ENCODE peak calls at places on chromosomes 16 and 17, in nine cellular contexts. U is AG10803, T is keratinocyte, D is nephron progenitor cell, P is AG04449, Q is left ventricle myocardium inferior, A is hepatocyte, J is SK-N-SH, W is D721Med. G is an unnamed sample.

GRCh38 chr16:3590736-3591435 is 13.7 kb upstream of the NLRC3 start:
- DNase-seq in P (no peak), W (no peak), J (no peak), D (no peak), U (no peak), T (no peak), Q (no peak), A (no peak), G (no peak)

GRCh38 chr17:82107341-82107860 is 9.4 kb upstream of the FASN start:
- DNase-seq in Q (peak; percentile 12), D (no peak), U (no peak), T (no peak), J (peak; percentile 74), A (peak; percentile 24), P (no peak), W (no peak), G (no peak)

GRCh38 chr16:80936410-80936809 is 70.3 kb downstream of the CMC2 start:
- DNase-seq in T (no peak), W (no peak), U (peak; percentile 76), Q (no peak), A (no peak), P (peak; percentile 53), D (no peak), J (no peak), G (no peak)

GRCh38 chr16:67163903-67164558 is 514 bp upstream of the HSF4 start:
- DNase-seq in U (no peak), A (no peak), P (no peak), D (no peak), T (no peak), W (no peak), Q (no peak), J (peak; percentile 77), G (no peak)

GRCh38 chr16:24069036-24069590 is 187.0 kb upstream of the CACNG3 start:
- DNase-seq in T (no peak), Q (no peak), U (no peak), W (no peak), D (no peak), A (no peak), P (no peak), J (peak; percentile 56), G (no peak)

GRCh38 chr17:62565817-62566216 is 61.7 kb upstream of the MRC2 start:
- DNase-seq in U (peak; percentile 74), D (no peak), J (no peak), P (peak; percentile 44), A (no peak), W (no peak), Q (no peak), T (peak; percentile 28), G (no peak)

GRCh38 chr17:5888811-5889210 is 181.4 kb upstream of the WSCD1 start:
- DNase-seq in Q (no peak), W (no peak), T (no peak), D (no peak), U (no peak), A (no peak), P (no peak), J (no peak), G (no peak)

GRCh38 chr17:65627892-65628622 is 66.6 kb upstream of the AXIN2 start:
- DNase-seq in U (peak; percentile 46), P (no peak), Q (no peak), W (no peak), A (peak; percentile 81), T (no peak), D (peak; percentile 26), J (no peak), G (peak; percentile 16)

GRCh38 chr16:7605812-7606211 is 273.2 kb downstream of the RBFOX1 start:
- DNase-seq in W (no peak), T (no peak), U (no peak), D (no peak), A (no peak), J (no peak), P (no peak), Q (no peak), G (no peak)

GRCh38 chr17:40499551-40500189 is 1.8 kb downstream of the TNS4 start:
- DNase-seq in T (no peak), U (peak; percentile 66), D (peak; percentile 75), J (peak; percentile 84), P (no peak), Q (peak; percentile 89), A (peak; percentile 87), W (no peak), G (no peak)
- TF ChIP-seq CTCF in T (no peak), U (no peak), D (no peak), J (no peak), P (no peak), Q (no peak), A (no peak), W (no peak), G (peak; percentile 2)

GRCh38 chr17:32267690-32268205 is 2.1 kb downstream of the RHBDL3 start:
- DNase-seq in J (no peak), A (no peak), T (no peak), W (no peak), D (peak; percentile 42), Q (no peak), U (no peak), P (no peak), G (no peak)

GRCh38 chr17:32264823-32265191 is 825 bp upstream of the RHBDL3 start:
- DNase-seq in D (no peak), U (no peak), Q (no peak), T (no peak), W (no peak), J (no peak), A (no peak), P (no peak), G (no peak)

GRCh38 chr17:32265896-32266388 is 310 bp downstream of the RHBDL3 start:
- DNase-seq in P (no peak), D (no peak), Q (no peak), A (no peak), J (no peak), T (no peak), W (no peak), U (no peak), G (no peak)

GRCh38 chr17:32265192-32265895 is at the start of gene RHBDL3:
- DNase-seq in W (peak; percentile 71), A (no peak), J (peak; percentile 89), P (no peak), T (no peak), Q (peak; percentile 43), D (peak; percentile 67), U (no peak), G (no peak)

DNA sequence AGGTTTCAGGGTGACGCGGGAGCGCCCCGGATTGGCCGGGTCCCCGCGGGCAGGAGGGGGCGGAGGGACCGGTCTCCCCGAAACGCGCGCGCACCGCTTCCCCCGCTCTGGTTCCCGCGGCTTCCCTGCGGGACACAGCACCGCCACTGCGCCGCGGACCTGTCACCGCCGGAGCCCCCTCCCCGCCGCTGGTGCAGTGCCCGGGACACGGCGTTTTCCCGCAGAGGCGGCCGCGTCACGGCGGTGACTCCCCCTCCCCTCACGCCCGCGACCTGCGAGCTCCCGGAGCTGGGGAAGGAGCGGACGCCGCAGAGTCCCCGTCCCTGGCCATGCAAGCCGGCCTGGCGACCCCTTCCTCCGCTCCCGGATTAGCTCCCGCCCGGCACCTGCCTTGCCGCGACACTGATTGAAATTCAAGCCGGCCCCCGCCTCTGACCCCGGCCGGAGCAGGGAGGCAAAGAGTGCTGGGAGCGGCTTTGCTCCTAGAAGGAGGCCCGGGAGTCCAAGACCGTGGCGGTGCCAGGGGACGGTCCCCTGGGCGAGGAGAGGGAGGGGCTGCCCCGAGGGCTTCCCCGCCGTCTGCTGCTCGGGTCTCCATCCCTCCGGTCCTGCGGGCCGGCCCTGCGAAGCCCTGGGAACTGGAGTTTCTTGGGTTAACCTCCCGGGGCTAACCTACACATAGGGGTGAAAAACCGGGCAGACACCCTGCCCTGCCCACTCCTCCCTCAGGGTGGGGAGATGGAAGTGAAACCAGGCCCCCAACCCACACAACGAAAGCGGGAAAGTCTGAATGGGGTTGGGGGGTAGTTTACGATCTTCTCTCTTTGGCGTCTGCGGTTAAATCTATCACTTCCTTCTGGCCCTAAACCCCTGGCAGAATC is 997 bp downstream of the RHBDL3 start:
- DNase-seq in D (peak; percentile 79), P (no peak), J (peak; percentile 79), A (no peak), U (no peak), T (no peak), W (no peak), Q (no peak), G (no peak)
- TF ChIP-seq CTCF in D (no peak), P (no peak), J (no peak), A (no peak), U (no peak), T (no peak), W (no peak), Q (no peak), G (no peak)

GRCh38 chr16:592518-593306 is 2.8 kb downstream of the RAB40C start:
- DNase-seq in D (no peak), T (peak; percentile 61), W (no peak), U (peak; percentile 43), A (no peak), P (no peak), Q (no peak), J (no peak), G (no peak)
- TF ChIP-seq CTCF in D (no peak), T (peak; percentile 92), W (no peak), U (no peak), A (no peak), P (no peak), Q (no peak), J (no peak), G (no peak)

DNA sequence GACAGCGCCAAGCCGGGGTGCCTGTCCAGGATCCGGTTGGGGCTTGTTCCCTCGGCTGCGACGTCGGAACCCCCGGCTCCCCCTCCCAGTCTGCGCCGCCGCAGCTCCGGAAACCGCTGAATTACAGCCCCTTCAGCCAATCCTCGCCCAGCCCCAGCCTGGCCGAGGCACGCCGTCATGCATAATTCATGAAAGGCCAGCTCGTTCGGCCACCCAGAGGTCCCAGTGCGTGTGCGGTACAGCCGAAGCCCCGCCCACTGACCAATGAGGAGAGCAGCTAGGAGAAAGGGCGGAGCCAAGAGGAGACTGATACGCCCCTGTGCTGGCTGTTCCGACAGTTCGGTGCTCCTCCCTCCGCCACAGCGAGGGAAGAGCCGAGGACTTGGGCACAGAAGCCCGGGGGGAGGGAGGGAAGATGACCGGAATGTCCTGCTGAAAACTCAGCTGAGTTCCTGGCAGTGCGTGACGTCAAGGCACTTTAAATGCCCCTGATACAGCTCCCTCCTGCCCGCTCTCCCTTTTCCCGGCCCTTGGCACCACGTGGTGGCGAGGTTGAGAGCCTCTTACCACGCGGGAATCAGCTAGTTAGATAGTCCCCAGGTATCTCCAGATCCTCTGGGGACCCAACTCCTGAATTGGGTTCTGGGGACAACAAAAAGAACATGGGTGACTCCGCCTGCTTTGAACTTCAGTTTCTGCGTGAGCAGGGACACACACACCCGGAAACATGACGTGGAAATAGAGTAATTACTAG is at the start of gene STAT3:
- DNase-seq in J (peak; percentile 97), A (peak; percentile 100), Q (peak; percentile 100), U (peak; percentile 100), D (peak; percentile 100), W (peak; percentile 92), T (peak; percentile 99), P (peak; percentile 98), G (peak; percentile 100)
- TF ChIP-seq CTCF in J (no peak), A (no peak), Q (no peak), U (no peak), D (no peak), W (peak; percentile 24), T (no peak), P (no peak), G (no peak)

GRCh38 chr16:46801428-46802049 is 29.4 kb downstream of the C16orf87 start:
- DNase-seq in J (peak; percentile 44), A (peak; percentile 51), W (no peak), U (peak; percentile 13), T (no peak), Q (no peak), P (no peak), D (no peak), G (no peak)
- TF ChIP-seq CTCF in J (peak; percentile 68), A (peak; percentile 53), W (peak; percentile 33), U (peak; percentile 61), T (peak; percentile 21), Q (peak; percentile 57), P (peak; percentile 25), D (peak; percentile 40), G (peak; percentile 36)